ENCODE peak calls at places on chromosomes 7 and 10, in four cellular contexts. Y, Z, R and B are unnamed samples.

GRCh38 chr7:94244760-94245159 is 149.9 kb upstream of the COL1A2 start:
- DNase-seq in Y (no peak), Z (no peak), R (no peak), B (no peak)

GRCh38 chr10:28633750-28634149 is 43.6 kb upstream of the BAMBI start:
- DNase-seq in Y (no peak), Z (no peak), R (no peak), B (no peak)

GRCh38 chr10:5416981-5417380 is 4.6 kb downstream of the NET1 start:
- DNase-seq in Y (no peak), Z (no peak), R (no peak), B (no peak)

GRCh38 chr10:89543841-89544240 is 8.4 kb upstream of the SLC16A12 start:
- DNase-seq in Y (no peak), Z (no peak), R (no peak), B (no peak)

GRCh38 chr7:75571209-75571608 is 79.1 kb downstream of the SPDYE5 start:
- DNase-seq in Y (no peak), Z (no peak), R (no peak), B (no peak)

GRCh38 chr7:82404647-82405046 is 38.9 kb downstream of the CACNA2D1 start:
- DNase-seq in Y (no peak), Z (no peak), R (no peak), B (no peak)

GRCh38 chr10:66190413-66190812 is 735.4 kb upstream of the LRRTM3 start:
- DNase-seq in Y (no peak), Z (no peak), R (no peak), B (no peak)

GRCh38 chr10:126439947-126440346 is 51.7 kb upstream of the ADAM12 start:
- DNase-seq in Y (no peak), Z (no peak), R (no peak), B (no peak)

GRCh38 chr7:32023353-32023752 is 46.9 kb downstream of the PDE1C start:
- DNase-seq in Y (no peak), Z (no peak), R (no peak), B (no peak)

GRCh38 chr7:47301078-47301477 is 280.8 kb downstream of the TNS3 start:
- DNase-seq in Y (no peak), Z (no peak), R (no peak), B (no peak)

GRCh38 chr10:31390804-31391203 is 71.8 kb downstream of the ZEB1 start:
- DNase-seq in Y (no peak), Z (no peak), R (no peak), B (no peak)

GRCh38 chr7:74031403-74032190 is 3.6 kb downstream of the ELN start:
- DNase-seq in Y (no peak), Z (no peak), R (no peak), B (no peak)

GRCh38 chr7:48365010-48365409 is 193.8 kb downstream of the ABCA13 start:
- DNase-seq in Y (no peak), Z (no peak), R (no peak), B (no peak)

GRCh38 chr7:101172854-101173751 is 7.0 kb downstream of the NAT16 start:
- DNase-seq in Y (no peak), Z (peak), R (peak), B (no peak)